ENCODE peak calls at places on chromosomes 2 and 18, in nine cellular contexts. W, K, M, C, F, I, V, Z and B are unnamed samples.

GRCh38 chr2:107730898-107731297 is 95.8 kb upstream of the RGPD4 start:
- DNase-seq in C (peak), W (no peak), M (no peak), V (no peak), Z (no peak), K (no peak), I (no peak), F (no peak), B (no peak)

GRCh38 chr2:71932780-71933466 is 214.7 kb downstream of the CYP26B1 start:
- DNase-seq in V (no peak), F (no peak), Z (no peak), I (no peak), M (no peak), W (no peak), K (no peak), C (no peak), B (no peak)

GRCh38 chr2:74290466-74291216 is 52.6 kb downstream of the SLC4A5 start:
- DNase-seq in K (no peak), V (no peak), F (no peak), C (no peak), I (no peak), Z (no peak), W (no peak), M (no peak), B (no peak)

GRCh38 chr2:106130251-106130998 is 63.7 kb downstream of the UXS1 start:
- DNase-seq in W (no peak), V (no peak), F (peak), Z (no peak), K (peak), M (peak), C (no peak), I (no peak), B (no peak)

GRCh38 chr2:685421-685820 is 8.2 kb upstream of the TMEM18 start:
- DNase-seq in Z (no peak), C (no peak), F (no peak), V (no peak), W (no peak), I (no peak), K (no peak), M (no peak), B (no peak)

GRCh38 chr2:29123584-29124349 is 8.6 kb downstream of the CLIP4 start:
- DNase-seq in K (peak), Z (peak), M (peak), V (no peak), F (peak), I (no peak), C (peak), W (no peak), B (peak)

GRCh38 chr18:11025671-11026070 is 123.7 kb downstream of the PIEZO2 start:
- DNase-seq in I (no peak), V (no peak), W (no peak), C (no peak), M (no peak), K (no peak), F (peak), Z (no peak), B (no peak)

GRCh38 chr18:76558881-76559667 is 64.0 kb upstream of the ZNF516 start:
- DNase-seq in K (peak), V (no peak), F (no peak), Z (no peak), W (no peak), C (peak), M (no peak), I (no peak), B (peak)

GRCh38 chr18:68418881-68419280 is 296.0 kb downstream of the TMX3 start:
- DNase-seq in C (peak), F (no peak), W (no peak), M (no peak), I (no peak), V (no peak), Z (no peak), K (no peak), B (peak)

GRCh38 chr18:13565228-13565627 is 161.1 kb downstream of the FAM210A start:
- DNase-seq in F (no peak), C (no peak), I (no peak), W (no peak), K (no peak), M (no peak), V (no peak), Z (no peak), B (no peak)

GRCh38 chr2:27133195-27133875 is 1.1 kb downstream of the PREB start:
- DNase-seq in K (no peak), W (no peak), M (no peak), F (no peak), C (no peak), Z (no peak), I (no peak), V (no peak), B (no peak)

GRCh38 chr18:48547456-48548403 is 8.9 kb downstream of the CTIF start:
- DNase-seq in V (no peak), F (peak), C (peak), M (peak), K (peak), W (no peak), I (no peak), Z (peak), B (peak)

GRCh38 chr18:420661-421060 is 79.8 kb downstream of the COLEC12 start:
- DNase-seq in C (no peak), V (no peak), Z (no peak), I (no peak), W (no peak), K (no peak), F (no peak), M (no peak), B (no peak)

GRCh38 chr2:185208261-185208660 is 530.3 kb upstream of the FSIP2 start:
- DNase-seq in Z (no peak), M (peak), F (peak), V (no peak), W (peak), K (peak), I (no peak), C (peak), B (no peak)

GRCh38 chr18:69677595-69677994 is 270.1 kb downstream of the CD226 start:
- DNase-seq in Z (no peak), W (no peak), M (no peak), F (no peak), K (no peak), I (no peak), V (no peak), C (no peak), B (no peak)

GRCh38 chr18:48230459-48231113 is 178.6 kb downstream of the ZBTB7C start:
- DNase-seq in K (peak), F (peak), W (peak), Z (no peak), V (peak), I (no peak), M (peak), C (peak), B (peak)

GRCh38 chr18:2192562-2192961 is 378.7 kb downstream of the METTL4 start:
- DNase-seq in I (no peak), C (peak), K (no peak), Z (no peak), F (no peak), M (no peak), V (no peak), W (no peak), B (no peak)

GRCh38 chr2:145690183-145690582 is 1170.3 kb upstream of the ZEB2 start:
- DNase-seq in V (no peak), C (peak), Z (no peak), F (no peak), I (no peak), M (no peak), W (no peak), K (no peak), B (no peak)

GRCh38 chr18:30234755-30235154 is 807.8 kb downstream of the DSC3 start:
- DNase-seq in V (no peak), F (no peak), W (no peak), I (no peak), K (no peak), Z (no peak), M (no peak), C (no peak), B (no peak)

GRCh38 chr2:199589303-199589702 is 131.6 kb upstream of the SATB2 start:
- DNase-seq in W (no peak), V (no peak), C (no peak), F (no peak), M (no peak), I (no peak), Z (no peak), K (no peak), B (no peak)

GRCh38 chr2:85585781-85586105 is 1.5 kb downstream of the VAMP5 start:
- DNase-seq in I (no peak), K (no peak), C (no peak), F (no peak), W (no peak), Z (no peak), V (no peak), M (no peak), B (peak)

GRCh38 chr2:135093685-135094340 is 41.7 kb downstream of the RAB3GAP1 start:
- DNase-seq in C (no peak), Z (no peak), I (no peak), M (no peak), K (no peak), V (no peak), W (no peak), F (no peak), B (no peak)

GRCh38 chr2:17901246-17901645 is 22.8 kb downstream of the KCNS3 start:
- DNase-seq in V (no peak), C (peak), I (no peak), Z (no peak), F (peak), W (no peak), M (no peak), K (peak), B (no peak)

GRCh38 chr2:109063326-109063670 is 65.7 kb upstream of the SH3RF3 start:
- DNase-seq in M (peak), K (no peak), C (no peak), F (no peak), I (no peak), W (no peak), Z (no peak), V (peak), B (no peak)

GRCh38 chr2:143558665-143559064 is 429.4 kb downstream of the ARHGAP15 start:
- DNase-seq in C (peak), W (no peak), K (no peak), M (no peak), V (no peak), F (no peak), Z (peak), I (no peak), B (peak)
- TF ChIP-seq CTCF in C (no peak), W (no peak), K (no peak), M (no peak), V (no peak), F (no peak), Z (no peak), I (no peak), B (no peak)

GRCh38 chr2:11321847-11322246 is 22.6 kb downstream of the ROCK2 start:
- DNase-seq in W (no peak), F (no peak), I (no peak), V (no peak), C (no peak), Z (no peak), K (no peak), M (no peak), B (no peak)

GRCh38 chr2:11325961-11326691 is 18.3 kb downstream of the ROCK2 start:
- DNase-seq in M (no peak), I (no peak), F (no peak), W (no peak), V (no peak), C (no peak), Z (no peak), K (no peak), B (no peak)

GRCh38 chr2:11319939-11320338 is 24.5 kb downstream of the ROCK2 start:
- DNase-seq in C (no peak), F (no peak), I (no peak), M (no peak), V (no peak), Z (no peak), W (no peak), K (no peak), B (peak)

GRCh38 chr2:11315074-11315705 is 29.2 kb downstream of the ROCK2 start:
- DNase-seq in M (no peak), C (no peak), K (no peak), I (no peak), F (no peak), Z (no peak), W (no peak), V (no peak), B (no peak)

DNA sequence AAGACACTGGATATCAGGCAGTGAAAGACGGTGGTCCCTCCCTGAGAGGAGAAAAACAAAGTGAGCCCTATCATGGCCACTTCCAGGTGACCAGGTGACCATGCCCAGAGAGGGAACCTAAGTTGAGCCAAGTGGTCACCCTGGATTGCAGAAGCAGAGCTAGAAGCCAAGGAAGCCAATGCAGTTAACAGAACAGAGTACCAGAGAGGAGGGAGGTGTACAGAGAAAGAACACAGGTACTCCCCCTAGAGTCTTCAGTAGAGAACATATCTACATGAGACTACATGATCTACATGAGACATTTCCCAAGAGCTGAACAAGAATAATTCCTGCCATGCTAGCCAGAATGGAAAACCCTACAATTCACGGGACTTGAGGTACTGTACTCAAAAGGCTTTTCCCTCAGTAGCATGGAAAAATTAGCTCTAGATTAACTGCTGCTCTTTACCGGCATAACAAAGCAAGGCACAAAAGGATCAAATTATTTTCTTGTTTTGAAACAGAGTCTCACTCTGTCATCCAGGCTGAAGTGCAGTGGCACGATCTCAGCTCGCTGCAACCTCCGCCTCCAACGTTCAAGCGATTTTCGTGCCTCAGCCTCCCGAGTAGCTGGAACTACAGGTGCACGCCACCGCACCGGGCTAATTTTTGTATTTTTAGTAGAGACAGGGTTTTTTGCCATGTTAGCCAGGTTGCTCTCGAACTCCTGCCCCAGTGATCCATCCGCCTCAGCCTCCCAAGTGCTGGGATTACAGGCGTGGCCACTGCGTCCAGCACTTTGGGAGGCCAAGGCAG is 23.5 kb downstream of the ROCK2 start:
- DNase-seq in Z (no peak), W (no peak), C (no peak), M (no peak), I (no peak), F (peak), V (no peak), K (no peak), B (no peak)
- TF ChIP-seq CTCF in Z (no peak), W (peak), C (no peak), M (no peak), I (no peak), F (peak), V (no peak), K (no peak), B (peak)

DNA sequence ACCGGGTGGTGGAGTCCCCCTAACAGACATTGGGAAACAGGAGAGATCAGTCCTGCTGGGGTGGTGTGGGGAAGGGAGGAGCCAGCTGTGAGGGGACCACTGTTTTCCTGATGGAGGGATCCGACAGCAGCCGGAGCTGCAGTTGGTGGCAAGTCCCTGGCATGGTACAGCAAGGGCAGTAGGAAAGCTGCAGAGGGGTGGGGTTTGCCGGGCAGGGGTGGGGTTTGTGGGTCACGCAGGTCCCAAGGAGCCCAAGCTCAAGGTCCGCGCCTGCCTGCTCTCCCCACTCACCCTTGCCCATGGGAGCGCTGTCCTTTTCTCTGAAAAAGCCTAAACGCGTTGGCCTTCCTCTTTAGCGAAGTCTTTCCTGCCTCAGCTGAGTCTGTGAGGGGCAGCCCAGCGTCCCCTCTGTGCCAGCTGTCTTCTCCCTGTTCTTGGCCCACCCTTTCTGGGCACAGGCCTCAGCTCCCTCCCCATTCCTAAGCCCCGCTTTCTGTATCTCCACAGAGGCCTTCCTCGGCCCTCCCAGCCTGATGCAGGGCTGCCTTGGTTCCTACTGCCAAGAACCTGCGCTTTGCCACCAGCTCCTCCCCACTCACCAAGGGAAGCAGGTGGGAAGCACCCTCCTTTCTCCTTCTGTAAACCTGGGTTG is 29.3 kb upstream of the INHBB start:
- DNase-seq in M (no peak), I (no peak), F (no peak), W (no peak), V (no peak), C (no peak), K (no peak), Z (no peak), B (no peak)
- TF ChIP-seq CTCF in M (no peak), I (no peak), F (no peak), W (no peak), V (no peak), C (no peak), K (no peak), Z (no peak), B (no peak)

GRCh38 chr2:218569038-218569431 is 396 bp downstream of the CNOT9 start:
- DNase-seq in Z (no peak), M (peak), V (peak), K (peak), F (peak), W (peak), C (peak), I (no peak), B (peak)

GRCh38 chr2:218567797-218568189 is 358 bp downstream of the USP37 start:
- DNase-seq in K (no peak), I (peak), M (no peak), V (no peak), Z (no peak), W (no peak), C (no peak), F (no peak), B (peak)

GRCh38 chr2:218566296-218566695 is 1.9 kb downstream of the USP37 start:
- DNase-seq in I (no peak), Z (no peak), C (no peak), M (no peak), F (no peak), V (no peak), W (no peak), K (no peak), B (no peak)

GRCh38 chr2:218569661-218570500 is 1.2 kb downstream of the CNOT9 start:
- DNase-seq in F (peak), M (peak), Z (no peak), C (peak), I (no peak), V (peak), W (no peak), K (peak), B (peak)

GRCh38 chr2:218568190-218569037 is at the start of the genes CNOT9 and USP37:
- DNase-seq in F (peak), M (peak), I (peak), W (peak), Z (peak), V (peak), K (peak), C (peak), B (peak)
- TF ChIP-seq CTCF in F (no peak), M (no peak), I (no peak), W (no peak), Z (no peak), V (peak), K (no peak), C (no peak), B (no peak)

GRCh38 chr2:122191331-122191730 is 435.9 kb downstream of the TSN start:
- DNase-seq in V (no peak), K (peak), I (no peak), C (peak), M (peak), Z (no peak), W (peak), F (peak), B (peak)
- TF ChIP-seq CTCF in V (no peak), K (peak), I (no peak), C (peak), M (peak), Z (no peak), W (peak), F (peak), B (peak)